ENCODE peak calls at places on chromosomes 1 and 21, in ten cellular contexts. B is AG04450, U is SK-N-SH, C is DND-41, V is IMR-90, J is AG04449, I is stomach, K is tibial nerve, H is psoas muscle, G is fibroblast of mammary gland. A is an unnamed sample.
A peak's percentile ranks its signal among the peaks of the same experiment; 100 is the strongest.

GRCh38 chr21:38376235-38376634 is 119.4 kb downstream of the KCNJ15 start:
- DNase-seq in B (no peak), U (no peak), C (no peak), V (no peak), J (no peak), I (no peak), K (no peak), H (no peak), G (no peak), A (no peak)

GRCh38 chr1:116075981-116076380 is 35.2 kb upstream of the MAB21L3 start:
- DNase-seq in B (no peak), U (no peak), C (no peak), V (no peak), J (no peak), I (no peak), K (no peak), H (no peak), G (peak; percentile 3), A (no peak)

GRCh38 chr1:147509786-147510360 is 31.4 kb upstream of the BCL9 start:
- DNase-seq in B (no peak), U (peak; percentile 33), C (no peak), V (no peak), J (no peak), I (no peak), K (no peak), H (no peak), G (no peak), A (no peak)

GRCh38 chr1:222372221-222372620 is 175.7 kb downstream of the HHIPL2 start:
- DNase-seq in B (no peak), U (no peak), C (no peak), V (peak; percentile 46), J (no peak), I (no peak), K (no peak), H (no peak), G (peak; percentile 33), A (no peak)

GRCh38 chr1:209395169-209395568 is 188.3 kb upstream of the CAMK1G start:
- DNase-seq in B (no peak), U (peak; percentile 32), C (no peak), V (no peak), J (no peak), I (no peak), K (no peak), H (no peak), G (no peak), A (no peak)

GRCh38 chr1:83857108-83857507 is 141.8 kb downstream of the TTLL7 start:
- DNase-seq in B (no peak), U (peak; percentile 61), C (no peak), V (peak; percentile 28), J (no peak), I (no peak), K (no peak), H (no peak), G (peak; percentile 60), A (peak; percentile 26)

GRCh38 chr21:44804762-44805161 is 3.1 kb upstream of the UBE2G2 start:
- DNase-seq in B (no peak), U (peak; percentile 71), C (no peak), V (no peak), J (no peak), I (no peak), K (no peak), H (no peak), G (no peak), A (no peak)

GRCh38 chr1:59285691-59286090 is 11.2 kb upstream of the FGGY start:
- DNase-seq in B (no peak), U (no peak), C (peak; percentile 50), V (peak; percentile 56), J (no peak), I (no peak), K (no peak), H (no peak), G (peak; percentile 53), A (no peak)

GRCh38 chr1:10755977-10756521 is 40.4 kb downstream of the CASZ1 start:
- DNase-seq in B (no peak), U (peak; percentile 89), C (peak; percentile 79), V (no peak), J (no peak), I (peak; percentile 81), K (no peak), H (peak; percentile 65), G (peak; percentile 8), A (no peak)

GRCh38 chr1:16145030-16145987 is 10.6 kb downstream of the EPHA2 start:
- DNase-seq in B (peak; percentile 66), U (no peak), C (no peak), V (peak; percentile 92), J (no peak), I (peak; percentile 94), K (no peak), H (peak; percentile 82), G (peak; percentile 89), A (peak; percentile 74)

GRCh38 chr1:204544321-204544720 is 28.1 kb downstream of the MDM4 start:
- DNase-seq in B (no peak), U (no peak), C (no peak), V (peak; percentile 54), J (no peak), I (no peak), K (no peak), H (no peak), G (peak; percentile 72), A (no peak)

GRCh38 chr1:234925440-234926251 is 203.0 kb downstream of the TOMM20 start:
- DNase-seq in B (peak; percentile 97), U (no peak), C (no peak), V (peak; percentile 99), J (peak; percentile 99), I (no peak), K (no peak), H (no peak), G (peak; percentile 99), A (peak; percentile 95)

GRCh38 chr1:46535063-46535462 is 16.4 kb downstream of the KNCN start:
- DNase-seq in B (no peak), U (peak; percentile 63), C (no peak), V (no peak), J (no peak), I (peak; percentile 56), K (no peak), H (no peak), G (peak; percentile 17), A (no peak)

GRCh38 chr1:150596095-150596892 is 16.9 kb upstream of the MCL1 start:
- DNase-seq in B (no peak), U (no peak), C (no peak), V (peak; percentile 59), J (no peak), I (no peak), K (no peak), H (no peak), G (peak; percentile 66), A (no peak)

GRCh38 chr21:15564907-15565306 is 164.9 kb upstream of the USP25 start:
- DNase-seq in B (no peak), U (no peak), C (no peak), V (no peak), J (no peak), I (no peak), K (no peak), H (no peak), G (no peak), A (no peak)

GRCh38 chr1:27021347-27022031 is 8.8 kb upstream of the TENT5B start:
- DNase-seq in B (no peak), U (no peak), C (no peak), V (peak; percentile 41), J (no peak), I (no peak), K (no peak), H (no peak), G (no peak), A (no peak)

GRCh38 chr1:162632743-162633326 is 571 bp downstream of the DDR2 start:
- DNase-seq in B (no peak), U (no peak), C (no peak), V (peak; percentile 49), J (no peak), I (no peak), K (no peak), H (no peak), G (no peak), A (no peak)

GRCh38 chr1:205749094-205749825 is 722 bp downstream of the NUCKS1 start:
- DNase-seq in B (peak; percentile 95), U (peak; percentile 96), C (peak; percentile 98), V (peak; percentile 95), J (peak; percentile 67), I (peak; percentile 95), K (peak; percentile 81), H (peak; percentile 95), G (peak; percentile 94), A (peak; percentile 83)
- TF ChIP-seq CTCF in B (no peak), U (peak; percentile 7), C (peak; percentile 20), V (no peak), J (no peak), I (no peak), K (no peak), H (no peak), G (no peak), A (no peak)

GRCh38 chr1:109896681-109897080 is 14.0 kb upstream of the CSF1 start:
- DNase-seq in B (no peak), U (no peak), C (no peak), V (no peak), J (no peak), I (no peak), K (no peak), H (no peak), G (no peak), A (no peak)
- H3K4me3 ChIP-seq in B (no peak overlapping the region), U (no peak overlapping the region), C (no peak overlapping the region), V (no peak overlapping the region), J (no peak overlapping the region), I (no peak overlapping the region), K (no peak overlapping the region), H (no peak overlapping the region), G (no peak overlapping the region), A (no peak overlapping the region)

DNA sequence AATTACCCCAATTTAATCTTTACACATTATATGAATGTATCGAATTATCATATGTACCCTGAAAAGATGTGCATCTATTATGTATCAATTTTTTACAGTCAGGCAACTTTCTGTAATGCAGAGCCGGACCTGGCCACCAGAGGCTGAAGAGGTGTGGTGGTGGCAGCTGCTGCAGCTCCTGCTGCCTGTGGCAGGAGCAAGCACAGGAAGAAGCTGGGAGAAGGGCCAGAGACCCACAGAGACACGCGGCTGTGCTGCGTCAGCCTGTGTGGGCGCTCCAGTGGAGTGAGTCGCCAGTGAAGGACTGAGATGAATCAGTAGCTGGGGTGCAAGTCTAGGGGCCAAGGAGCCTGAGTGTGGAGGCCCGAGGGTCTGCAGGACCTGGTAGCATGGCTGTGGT is 74.3 kb upstream of the COG2 start:
- DNase-seq in B (peak; percentile 13), U (no peak), C (no peak), V (peak; percentile 52), J (no peak), I (peak; percentile 56), K (no peak), H (no peak), G (peak; percentile 46), A (no peak)
- TF ChIP-seq CTCF in B (peak; percentile 28), U (no peak), C (no peak), V (no peak), J (no peak), I (no peak), K (no peak), H (no peak), G (peak; percentile 7), A (peak; percentile 5)

DNA sequence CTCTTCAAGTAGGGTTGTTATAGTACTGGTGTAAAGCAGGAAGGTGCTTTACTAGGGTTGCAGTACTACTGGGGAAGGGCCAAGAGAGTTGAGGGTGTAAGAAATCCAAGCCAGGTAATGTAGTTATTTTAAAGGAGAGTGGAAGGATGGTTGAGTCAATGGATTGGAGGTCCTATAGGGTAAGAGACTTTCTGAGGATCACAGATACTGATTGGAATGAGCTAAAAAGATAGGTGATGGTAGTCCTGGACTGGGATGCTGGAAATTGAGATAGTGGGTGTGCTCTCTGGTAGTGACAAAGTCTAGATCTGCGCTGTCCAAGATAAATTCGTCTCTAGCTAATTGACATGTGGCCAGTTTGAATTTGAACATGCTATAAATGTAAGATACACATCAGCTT is 7.0 kb downstream of the TXLNA start:
- DNase-seq in B (no peak), U (no peak), C (no peak), V (no peak), J (no peak), I (no peak), K (no peak), H (no peak), G (no peak), A (no peak)
- H3K4me3 ChIP-seq in B (no peak overlapping the region), U (no peak overlapping the region), C (no peak overlapping the region), V (no peak overlapping the region), J (no peak overlapping the region), I (no peak overlapping the region), K (no peak overlapping the region), H (no peak overlapping the region), G (no peak overlapping the region), A (no peak overlapping the region)